ENCODE peak calls at places on chromosomes 11 and 22, in eight cellular contexts. A, S, C, M, Z, Q, R and F are unnamed samples.

GRCh38 chr11:2094354-2095197 is 44.6 kb downstream of the IGF2 start:
- DNase-seq in A (no peak), S (no peak), C (peak), M (no peak), Z (peak), Q (no peak), R (no peak), F (no peak)

GRCh38 chr11:46827995-46828394 is 18.1 kb downstream of the CKAP5 start:
- DNase-seq in A (no peak), S (no peak), C (no peak), M (no peak), Z (no peak), Q (no peak), R (no peak), F (no peak)

GRCh38 chr11:69433741-69434140 is 47.7 kb upstream of the LINC01488 start:
- DNase-seq in A (no peak), S (no peak), C (no peak), M (no peak), Z (no peak), Q (no peak), R (no peak), F (no peak)

GRCh38 chr22:24003887-24004286 is 1.4 kb downstream of the GSTT4 start:
- DNase-seq in A (no peak), S (no peak), C (no peak), M (no peak), Z (peak), Q (no peak), R (no peak), F (no peak)

GRCh38 chr22:41799486-41800347 is 762 bp upstream of the CCDC134 start:
- DNase-seq in A (peak), S (no peak), C (peak), M (no peak), Z (peak), Q (peak), R (no peak), F (no peak)

GRCh38 chr11:117180020-117180419 is 1.5 kb downstream of the SIDT2 start:
- DNase-seq in A (no peak), S (no peak), C (no peak), M (no peak), Z (peak), Q (no peak), R (no peak), F (no peak)

GRCh38 chr11:61327669-61328071 is 5.2 kb downstream of the DDB1 start:
- DNase-seq in A (no peak), S (no peak), C (no peak), M (no peak), Z (no peak), Q (no peak), R (no peak), F (peak)

GRCh38 chr22:36249160-36249559 is 3.8 kb upstream of the APOL1 start:
- DNase-seq in A (no peak), S (no peak), C (no peak), M (no peak), Z (no peak), Q (no peak), R (no peak), F (no peak)

GRCh38 chr22:20031732-20032406 is 11.0 kb downstream of the TANGO2 start:
- DNase-seq in A (no peak), S (no peak), C (peak), M (no peak), Z (peak), Q (peak), R (no peak), F (no peak)

GRCh38 chr11:80726236-80726635 is 1285.4 kb upstream of the TENM4 start:
- DNase-seq in A (no peak), S (peak), C (no peak), M (no peak), Z (no peak), Q (no peak), R (no peak), F (no peak)

GRCh38 chr11:74427377-74427776 is 29.1 kb upstream of the PGM2L1 start:
- DNase-seq in A (no peak), S (peak), C (no peak), M (no peak), Z (no peak), Q (no peak), R (no peak), F (no peak)

GRCh38 chr11:83609181-83609580 is 323.0 kb upstream of the CCDC90B start:
- DNase-seq in A (no peak), S (no peak), C (no peak), M (no peak), Z (no peak), Q (no peak), R (no peak), F (no peak)

DNA sequence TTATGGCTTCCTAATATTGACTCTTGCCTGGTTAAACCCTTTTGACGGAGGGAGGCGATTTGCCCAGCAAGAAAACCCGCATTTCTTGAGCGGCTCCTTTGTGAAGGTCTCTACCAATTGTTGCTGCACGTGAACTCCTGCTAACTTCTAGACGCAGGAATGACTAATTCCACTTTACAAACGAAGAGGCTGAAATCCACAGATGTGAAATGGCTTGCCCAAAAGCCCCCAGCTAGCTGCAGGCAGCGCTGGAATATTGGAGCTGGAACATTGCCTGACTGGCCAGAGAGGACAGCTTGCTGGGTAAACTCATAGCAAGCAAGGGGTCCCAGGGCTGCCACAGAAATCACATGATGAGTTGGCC is 542 bp downstream of the GCAT start:
- DNase-seq in A (no peak), S (no peak), C (no peak), M (no peak), Z (no peak), Q (no peak), R (no peak), F (peak)
- H3K27ac ChIP-seq in A (peak), S (peak), C (no peak), M (peak), Z (peak), Q (no peak), R (peak), F (peak)

GRCh38 chr11:126477526-126478275 is 122.2 kb downstream of the ST3GAL4 start:
- DNase-seq in A (no peak), S (no peak), C (no peak), M (no peak), Z (no peak), Q (no peak), R (no peak), F (no peak)
- H3K4me3 ChIP-seq in A (no peak), S (no peak), C (no peak), M (no peak), Z (no peak), Q (no peak), R (no peak), F (no peak)

DNA sequence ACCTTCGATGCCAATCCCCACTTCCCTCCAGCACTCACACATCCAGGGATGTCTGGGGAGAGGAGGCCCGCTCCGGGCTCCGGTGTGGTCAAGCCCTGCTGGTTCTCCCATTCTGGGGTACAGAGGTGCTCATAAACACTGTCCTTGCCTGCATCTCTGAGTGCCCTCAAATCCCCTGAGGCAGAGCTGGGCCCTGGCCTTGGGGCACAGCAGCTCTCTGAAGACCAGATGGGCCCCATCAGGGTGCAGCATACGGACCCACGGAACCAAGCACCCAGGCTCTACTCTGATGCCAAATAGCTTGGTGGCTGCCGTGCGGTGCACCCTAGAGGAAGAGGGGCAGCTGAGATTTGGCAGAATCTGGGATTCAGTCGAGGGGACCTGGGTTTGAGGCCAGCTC is 35.7 kb upstream of the NNMT start:
- DNase-seq in A (no peak), S (no peak), C (no peak), M (no peak), Z (peak), Q (no peak), R (no peak), F (no peak)
- H3K27ac ChIP-seq in A (no peak), S (no peak), C (no peak), M (peak), Z (peak), Q (peak), R (peak), F (no peak)

GRCh38 chr11:119693253-119693815 is 35.7 kb downstream of the NECTIN1 start:
- DNase-seq in A (no peak), S (no peak), C (no peak), M (no peak), Z (no peak), Q (no peak), R (no peak), F (no peak)

GRCh38 chr11:119696378-119697157 is 32.4 kb downstream of the NECTIN1 start:
- DNase-seq in A (no peak), S (no peak), C (no peak), M (no peak), Z (no peak), Q (peak), R (no peak), F (no peak)

GRCh38 chr11:119692547-119692834 is 36.5 kb downstream of the NECTIN1 start:
- DNase-seq in A (no peak), S (no peak), C (no peak), M (no peak), Z (no peak), Q (no peak), R (no peak), F (no peak)

GRCh38 chr11:119691701-119692546 is 37.1 kb downstream of the NECTIN1 start:
- DNase-seq in A (no peak), S (no peak), C (no peak), M (no peak), Z (no peak), Q (no peak), R (no peak), F (no peak)

GRCh38 chr11:119694334-119694733 is 34.7 kb downstream of the NECTIN1 start:
- DNase-seq in A (peak), S (no peak), C (no peak), M (no peak), Z (no peak), Q (peak), R (no peak), F (peak)
- H3K4me3 ChIP-seq in A (no peak), S (no peak), C (no peak), M (no peak), Z (no peak), Q (no peak), R (no peak), F (no peak)

GRCh38 chr11:115780625-115781024 is 276.4 kb upstream of the CADM1 start:
- DNase-seq in A (no peak), S (no peak), C (no peak), M (no peak), Z (no peak), Q (no peak), R (no peak), F (no peak)

GRCh38 chr11:115774756-115775155 is 270.5 kb upstream of the CADM1 start:
- DNase-seq in A (no peak), S (no peak), C (no peak), M (no peak), Z (no peak), Q (no peak), R (no peak), F (no peak)

GRCh38 chr11:115775846-115776245 is 271.6 kb upstream of the CADM1 start:
- DNase-seq in A (no peak), S (no peak), C (no peak), M (no peak), Z (no peak), Q (no peak), R (no peak), F (no peak)

GRCh38 chr11:115778928-115779650 is 274.9 kb upstream of the CADM1 start:
- DNase-seq in A (no peak), S (no peak), C (no peak), M (no peak), Z (no peak), Q (no peak), R (no peak), F (peak)

DNA sequence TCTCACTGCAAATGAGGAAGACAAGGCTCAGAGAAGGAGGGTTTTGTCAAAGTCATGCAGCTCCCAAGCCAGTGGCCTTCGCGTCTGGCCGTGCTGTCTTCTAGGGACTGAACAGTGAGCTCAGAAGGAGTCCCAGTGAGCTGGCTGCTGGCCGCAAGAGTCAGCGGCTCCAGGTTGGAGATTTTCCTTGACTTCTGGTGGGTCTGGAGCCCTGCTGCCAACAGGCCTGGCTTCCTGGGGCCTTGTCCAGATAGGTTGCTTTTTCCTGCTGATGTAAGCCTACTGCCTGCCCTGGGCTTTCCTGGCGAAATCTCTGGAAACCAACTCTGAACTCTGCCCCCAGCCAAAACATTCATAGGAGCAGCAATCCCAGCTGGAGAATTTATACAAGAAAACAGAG is 272.7 kb upstream of the CADM1 start:
- DNase-seq in A (no peak), S (no peak), C (no peak), M (no peak), Z (no peak), Q (no peak), R (no peak), F (no peak)
- H3K27ac ChIP-seq in A (no peak), S (no peak), C (no peak), M (no peak), Z (no peak), Q (no peak), R (no peak), F (no peak)